ENCODE peak calls at places on chromosomes 5 and 9, in nine cellular contexts. Z, M, T, W, Y, J, H, G and O are unnamed samples.
A peak's percentile ranks its signal among the peaks of the same experiment; 100 is the strongest.

GRCh38 chr5:113902917-113903681 is 389.6 kb downstream of the YTHDC2 start:
- DNase-seq in Y (no peak), W (no peak), M (no peak), J (no peak), T (no peak), Z (no peak), G (no peak), H (no peak), O (no peak)

GRCh38 chr9:110578896-110579752 is at the start of gene SVEP1:
- DNase-seq in Y (peak; percentile 46), J (peak; percentile 13), Z (peak; percentile 90), G (peak; percentile 35), H (peak; percentile 31), W (peak; percentile 77), M (peak; percentile 28), T (peak; percentile 77), O (no peak)

GRCh38 chr5:139138790-139139189 is 59.4 kb downstream of the SIL1 start:
- DNase-seq in W (no peak), T (peak; percentile 56), M (peak; percentile 60), J (peak; percentile 64), Z (no peak), H (peak; percentile 35), G (no peak), Y (no peak), O (no peak)

GRCh38 chr5:52342361-52342760 is 445.4 kb upstream of the ITGA1 start:
- DNase-seq in M (no peak), Y (no peak), H (no peak), T (no peak), G (no peak), Z (no peak), W (no peak), J (no peak), O (no peak)

GRCh38 chr9:708556-709432 is 132.7 kb upstream of the DMRT1 start:
- DNase-seq in Y (no peak), M (peak; percentile 33), G (no peak), Z (no peak), H (no peak), J (peak; percentile 64), W (no peak), T (no peak), O (no peak)

GRCh38 chr5:92838253-92838652 is 742.8 kb downstream of the NR2F1-AS1 start:
- DNase-seq in Y (peak; percentile 50), W (no peak), T (no peak), J (no peak), M (no peak), H (no peak), Z (no peak), G (no peak), O (no peak)

GRCh38 chr5:65562731-65563701 is at the start of the genes CENPK and PPWD1:
- DNase-seq in W (peak; percentile 97), T (peak; percentile 94), H (peak; percentile 91), Z (peak; percentile 93), G (peak; percentile 95), Y (peak; percentile 96), M (peak; percentile 93), J (peak; percentile 95), O (peak; percentile 79)

GRCh38 chr9:3863114-3863528 is 337.3 kb upstream of the RFX3 start:
- DNase-seq in M (no peak), H (no peak), Z (no peak), W (no peak), G (peak; percentile 38), J (peak; percentile 9), T (peak; percentile 92), Y (peak; percentile 44), O (no peak)

GRCh38 chr5:17190799-17191391 is 26.5 kb upstream of the BASP1 start:
- DNase-seq in Y (no peak), M (no peak), J (no peak), T (peak; percentile 81), Z (no peak), G (no peak), W (no peak), H (no peak), O (no peak)

GRCh38 chr9:13424204-13424603 is 144.7 kb upstream of the MPDZ start:
- DNase-seq in Z (no peak), G (no peak), H (no peak), T (no peak), M (no peak), J (no peak), Y (peak; percentile 4), W (no peak), O (no peak)

GRCh38 chr9:133968966-133969617 is 23.0 kb downstream of the VAV2 start:
- DNase-seq in Z (peak; percentile 79), G (no peak), M (peak; percentile 23), H (no peak), J (no peak), T (no peak), Y (no peak), W (peak; percentile 67), O (no peak)

GRCh38 chr5:9454012-9454481 is 91.8 kb downstream of the SEMA5A start:
- DNase-seq in T (no peak), H (no peak), M (no peak), J (peak; percentile 21), G (no peak), W (no peak), Y (no peak), Z (no peak), O (no peak)

GRCh38 chr9:21413089-21414023 is 4.4 kb downstream of the IFNA8 start:
- DNase-seq in Z (no peak), J (no peak), G (no peak), W (no peak), T (no peak), H (no peak), M (no peak), Y (no peak), O (no peak)

GRCh38 chr5:59661306-59661705 is 232.2 kb downstream of the PDE4D start:
- DNase-seq in M (no peak), Z (no peak), H (no peak), Y (no peak), W (no peak), T (no peak), G (no peak), J (no peak), O (no peak)

GRCh38 chr9:110842169-110842568 is 173.6 kb downstream of the MUSK start:
- DNase-seq in T (no peak), Y (no peak), Z (no peak), J (no peak), G (no peak), M (no peak), W (no peak), H (no peak), O (no peak)

DNA sequence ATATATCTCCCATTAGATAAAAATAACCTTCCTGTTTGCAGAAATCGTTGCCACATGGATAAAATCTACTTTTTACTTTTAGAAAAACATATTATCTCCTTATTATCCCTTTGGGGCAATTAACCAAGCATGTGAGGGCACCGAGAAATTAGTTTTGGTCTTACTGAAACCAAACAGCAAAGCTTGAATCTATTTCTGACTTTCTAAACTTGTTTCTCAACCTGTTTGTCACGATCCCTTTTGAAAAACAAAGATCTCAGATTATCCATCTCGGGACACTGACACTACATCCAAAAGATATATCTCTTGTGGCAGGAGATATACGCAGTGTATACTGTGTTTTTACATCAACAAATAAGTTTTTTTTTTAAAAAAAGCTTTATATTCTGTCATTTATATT is 2.3 kb downstream of the TUT7 start:
- DNase-seq in W (no peak), G (no peak), M (no peak), T (no peak), J (no peak), Z (no peak), H (no peak), Y (no peak), O (no peak)
- H3K4me1 ChIP-seq in W (peaks cover 71% of the 10 kb centered on the region), G (no peaks in the 10 kb centered on the region), M (peaks cover 65% of the 10 kb centered on the region), T (peaks cover 3% of the 10 kb centered on the region), J (peaks cover 24% of the 10 kb centered on the region), Z (peaks cover 57% of the 10 kb centered on the region), H (peaks cover 4% of the 10 kb centered on the region), Y (peaks cover 44% of the 10 kb centered on the region), O (peaks cover 50% of the 10 kb centered on the region)

GRCh38 chr5:121156565-121156964 is 692.5 kb downstream of the PRR16 start:
- DNase-seq in J (no peak), G (no peak), M (no peak), Z (no peak), T (no peak), H (no peak), Y (no peak), W (no peak), O (no peak)
- H3K27ac ChIP-seq in J (no peak overlapping the region), G (no peak overlapping the region), M (no peak overlapping the region), Z (no peak overlapping the region), T (no peak overlapping the region), H (no peak overlapping the region), Y (no peak overlapping the region), W (no peak overlapping the region), O (no peak overlapping the region)

DNA sequence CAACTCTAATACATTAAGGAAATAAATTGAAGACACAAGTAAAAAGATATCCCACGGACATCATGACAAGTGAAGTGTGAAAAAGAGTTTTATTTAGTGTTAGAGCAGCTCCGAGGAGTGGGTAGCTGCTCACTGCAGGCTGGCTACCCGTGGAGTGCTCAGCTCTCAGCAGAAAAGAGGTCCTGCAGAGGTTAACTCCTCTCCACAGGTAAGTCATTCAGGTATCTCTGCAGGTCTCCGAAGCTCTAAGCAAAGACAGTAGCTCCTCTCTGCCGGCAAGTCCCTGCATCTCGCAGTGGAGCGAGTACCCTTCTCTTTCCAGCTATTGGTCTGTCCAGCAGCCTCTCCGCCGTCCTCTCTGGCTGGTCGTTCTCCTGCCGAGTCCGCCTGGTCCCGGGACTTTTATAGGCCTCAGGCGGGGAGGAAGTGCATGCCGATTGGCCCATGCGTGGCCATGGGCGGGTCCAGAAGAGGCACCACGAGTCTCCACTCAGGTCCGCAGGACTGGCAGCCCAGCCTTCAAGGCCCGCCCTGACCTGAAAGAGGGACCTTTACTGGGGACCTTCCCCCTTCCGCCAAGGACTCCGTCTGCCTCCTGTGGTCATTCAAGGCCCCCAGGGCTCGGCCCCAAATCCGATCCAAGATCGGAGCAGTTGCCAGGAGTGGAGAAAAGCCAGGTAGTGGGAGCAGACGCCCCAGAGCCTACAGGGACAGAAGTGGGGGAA is 29.9 kb downstream of the BTNL9 start:
- DNase-seq in T (no peak), G (no peak), W (no peak), Z (no peak), H (no peak), Y (no peak), J (no peak), M (no peak), O (no peak)
- TF ChIP-seq POLR2A in T (no peak), G (no peak), W (no peak), Z (no peak), H (no peak), Y (no peak), J (no peak), M (no peak), O (no peak)

GRCh38 chr5:150321211-150321610 is 18.5 kb upstream of the ARSI start:
- DNase-seq in W (no peak), J (no peak), Z (no peak), H (no peak), G (no peak), M (no peak), T (no peak), Y (no peak), O (no peak)

GRCh38 chr5:150317048-150318003 is 14.6 kb upstream of the ARSI start:
- DNase-seq in H (peak; percentile 76), W (no peak), Z (no peak), Y (peak; percentile 94), J (peak; percentile 89), M (no peak), G (peak; percentile 17), T (peak; percentile 95), O (no peak)

GRCh38 chr5:150318613-150319483 is 16.1 kb upstream of the ARSI start:
- DNase-seq in T (no peak), Y (no peak), J (no peak), W (no peak), G (no peak), M (no peak), H (no peak), Z (no peak), O (no peak)

GRCh38 chr5:150320048-150320555 is 17.4 kb upstream of the ARSI start:
- DNase-seq in M (peak; percentile 64), W (no peak), G (peak; percentile 89), T (peak; percentile 78), Z (no peak), J (peak; percentile 54), Y (peak; percentile 68), H (peak; percentile 79), O (no peak)

GRCh38 chr5:150319484-150319790 is 16.7 kb upstream of the ARSI start:
- DNase-seq in G (no peak), M (no peak), J (no peak), Y (no peak), T (no peak), H (no peak), Z (no peak), W (no peak), O (no peak)
- H3K4me1 ChIP-seq in G (no peaks in the 10 kb centered on the region), M (peaks cover 7% of the 10 kb centered on the region), J (peaks cover 8% of the 10 kb centered on the region), Y (peaks cover 60% of the 10 kb centered on the region), T (peaks cover 31% of the 10 kb centered on the region), H (peaks cover 9% of the 10 kb centered on the region), Z (no peaks in the 10 kb centered on the region), W (no peaks in the 10 kb centered on the region), O (peaks cover 27% of the 10 kb centered on the region)